ENCODE peak calls at places on chromosomes 2 and 18, in nine cellular contexts. One of them, this sample, is unnamed.

GRCh38 chr2:140177081-140177480 is 1396.9 kb upstream of the NXPH2 start:
- DNase-seq in A549: no peak
- DNase-seq in K562: no peak
- DNase-seq in endothelial cell of umbilical vein: no peak
- DNase-seq in GM12878: no peak
- DNase-seq in HepG2: no peak
- DNase-seq in HCT116: no peak
- DNase-seq in SK-N-SH: no peak
- DNase-seq in H1: no peak
- DNase-seq in this sample: no peak

GRCh38 chr18:61993831-61994230 is 101.0 kb upstream of the RNF152 start:
- DNase-seq in A549: no peak
- DNase-seq in K562: no peak
- DNase-seq in endothelial cell of umbilical vein: no peak
- DNase-seq in GM12878: no peak
- DNase-seq in HepG2: no peak
- DNase-seq in HCT116: no peak
- DNase-seq in SK-N-SH: no peak
- DNase-seq in H1: no peak
- DNase-seq in this sample: no peak

GRCh38 chr2:106885981-106886915 is at the start of gene ST6GAL2:
- DNase-seq in A549: peak
- DNase-seq in K562: no peak
- DNase-seq in endothelial cell of umbilical vein: no peak
- DNase-seq in GM12878: no peak
- DNase-seq in HepG2: no peak
- DNase-seq in HCT116: no peak
- DNase-seq in SK-N-SH: peak
- DNase-seq in H1: peak
- DNase-seq in this sample: no peak

GRCh38 chr18:63829886-63830285 is 54.7 kb downstream of the SERPINB7 start:
- DNase-seq in A549: no peak
- DNase-seq in K562: no peak
- DNase-seq in endothelial cell of umbilical vein: no peak
- DNase-seq in GM12878: no peak
- DNase-seq in HepG2: no peak
- DNase-seq in HCT116: no peak
- DNase-seq in SK-N-SH: no peak
- DNase-seq in H1: no peak
- DNase-seq in this sample: no peak

GRCh38 chr2:195543063-195543462 is 114.0 kb upstream of the SLC39A10 start:
- DNase-seq in A549: no peak
- DNase-seq in K562: no peak
- DNase-seq in endothelial cell of umbilical vein: no peak
- DNase-seq in GM12878: no peak
- DNase-seq in HepG2: no peak
- DNase-seq in HCT116: no peak
- DNase-seq in SK-N-SH: no peak
- DNase-seq in H1: no peak
- DNase-seq in this sample: peak

GRCh38 chr2:233690444-233690843 is 2.2 kb upstream of the UGT1A6 start:
- DNase-seq in A549: peak
- DNase-seq in K562: no peak
- DNase-seq in endothelial cell of umbilical vein: peak
- DNase-seq in GM12878: no peak
- DNase-seq in HepG2: no peak
- DNase-seq in HCT116: no peak
- DNase-seq in SK-N-SH: no peak
- DNase-seq in H1: no peak
- DNase-seq in this sample: no peak

GRCh38 chr2:53403836-53404413 is 363.7 kb upstream of the CHAC2 start:
- DNase-seq in A549: peak
- DNase-seq in K562: no peak
- DNase-seq in endothelial cell of umbilical vein: no peak
- DNase-seq in GM12878: no peak
- DNase-seq in HepG2: no peak
- DNase-seq in HCT116: peak
- DNase-seq in SK-N-SH: no peak
- DNase-seq in H1: no peak
- DNase-seq in this sample: peak

GRCh38 chr2:158011055-158011771 is 90.5 kb upstream of the UPP2 start:
- DNase-seq in A549: no peak
- DNase-seq in K562: no peak
- DNase-seq in endothelial cell of umbilical vein: peak
- DNase-seq in GM12878: no peak
- DNase-seq in HepG2: no peak
- DNase-seq in HCT116: no peak
- DNase-seq in SK-N-SH: no peak
- DNase-seq in H1: no peak
- DNase-seq in this sample: no peak

GRCh38 chr2:236689393-236689700 is 119.7 kb downstream of the ACKR3 start:
- DNase-seq in A549: no peak
- DNase-seq in K562: no peak
- DNase-seq in endothelial cell of umbilical vein: no peak
- DNase-seq in GM12878: no peak
- DNase-seq in HepG2: no peak
- DNase-seq in HCT116: no peak
- DNase-seq in SK-N-SH: no peak
- DNase-seq in H1: no peak
- DNase-seq in this sample: no peak

GRCh38 chr2:176677746-176678145 is 408.5 kb downstream of the MTX2 start:
- DNase-seq in A549: no peak
- DNase-seq in K562: no peak
- DNase-seq in endothelial cell of umbilical vein: no peak
- DNase-seq in GM12878: no peak
- DNase-seq in HepG2: no peak
- DNase-seq in HCT116: no peak
- DNase-seq in SK-N-SH: no peak
- DNase-seq in H1: no peak
- DNase-seq in this sample: no peak

GRCh38 chr2:172329404-172330059 is 97.9 kb upstream of the ITGA6 start:
- DNase-seq in A549: no peak
- DNase-seq in K562: no peak
- DNase-seq in endothelial cell of umbilical vein: peak
- DNase-seq in GM12878: no peak
- DNase-seq in HepG2: no peak
- DNase-seq in HCT116: no peak
- DNase-seq in SK-N-SH: no peak
- DNase-seq in H1: no peak
- DNase-seq in this sample: no peak

GRCh38 chr2:118750959-118751565 is 96.4 kb downstream of the EN1 start:
- DNase-seq in A549: no peak
- DNase-seq in K562: peak
- DNase-seq in endothelial cell of umbilical vein: no peak
- DNase-seq in GM12878: no peak
- DNase-seq in HepG2: no peak
- DNase-seq in HCT116: no peak
- DNase-seq in SK-N-SH: no peak
- DNase-seq in H1: no peak
- DNase-seq in this sample: no peak

GRCh38 chr2:241302759-241303651 is 12.5 kb downstream of the HDLBP start:
- DNase-seq in A549: no peak
- DNase-seq in K562: peak
- DNase-seq in endothelial cell of umbilical vein: no peak
- DNase-seq in GM12878: no peak
- DNase-seq in HepG2: no peak
- DNase-seq in HCT116: no peak
- DNase-seq in SK-N-SH: peak
- DNase-seq in H1: no peak
- DNase-seq in this sample: no peak

DNA sequence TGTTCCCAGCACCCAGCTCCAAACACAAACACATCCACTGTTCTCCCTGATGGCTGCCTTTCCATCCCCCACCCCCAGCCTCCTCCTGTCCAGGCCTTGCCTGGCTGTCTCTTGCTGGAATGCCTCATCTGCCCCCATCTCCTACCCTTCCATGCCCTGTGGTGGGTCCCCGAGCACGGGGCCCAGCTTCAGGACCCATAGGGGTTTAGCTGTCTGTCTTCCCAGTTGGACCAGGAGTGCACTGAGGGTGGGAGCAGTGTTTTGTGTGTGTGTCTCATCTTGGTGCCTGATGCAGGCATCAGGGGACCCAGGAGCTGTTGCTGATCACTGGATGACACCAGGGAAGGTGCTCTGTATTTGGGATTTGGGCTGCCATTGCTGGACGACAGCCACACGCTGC is 34.5 kb downstream of the GLI2 start:
- DNase-seq in A549: no peak
- DNase-seq in K562: no peak
- DNase-seq in endothelial cell of umbilical vein: no peak
- DNase-seq in GM12878: no peak
- DNase-seq in HepG2: no peak
- DNase-seq in HCT116: no peak
- DNase-seq in SK-N-SH: no peak
- DNase-seq in H1: no peak
- DNase-seq in this sample: no peak
- TF ChIP-seq MAX in A549: no peak
- TF ChIP-seq MAX in K562: no peak
- TF ChIP-seq MAX in endothelial cell of umbilical vein: no peak
- TF ChIP-seq MAX in GM12878: no peak
- TF ChIP-seq MAX in HepG2: no peak
- TF ChIP-seq MAX in HCT116: no peak
- TF ChIP-seq MAX in SK-N-SH: no peak
- TF ChIP-seq MAX in H1: no peak
- TF ChIP-seq MAX in this sample: no peak

GRCh38 chr18:55509631-55510372 is 78.2 kb downstream of the TCF4 start:
- DNase-seq in A549: no peak
- DNase-seq in K562: peak
- DNase-seq in endothelial cell of umbilical vein: peak
- DNase-seq in GM12878: peak
- DNase-seq in HepG2: no peak
- DNase-seq in HCT116: no peak
- DNase-seq in SK-N-SH: no peak
- DNase-seq in H1: no peak
- DNase-seq in this sample: no peak
- H3K4me3 ChIP-seq in A549: no peak
- H3K4me3 ChIP-seq in K562: no peak
- H3K4me3 ChIP-seq in endothelial cell of umbilical vein: peak
- H3K4me3 ChIP-seq in GM12878: peak
- H3K4me3 ChIP-seq in HepG2: no peak
- H3K4me3 ChIP-seq in HCT116: no peak
- H3K4me3 ChIP-seq in SK-N-SH: peak
- H3K4me3 ChIP-seq in H1: no peak
- H3K4me3 ChIP-seq in this sample: no peak

DNA sequence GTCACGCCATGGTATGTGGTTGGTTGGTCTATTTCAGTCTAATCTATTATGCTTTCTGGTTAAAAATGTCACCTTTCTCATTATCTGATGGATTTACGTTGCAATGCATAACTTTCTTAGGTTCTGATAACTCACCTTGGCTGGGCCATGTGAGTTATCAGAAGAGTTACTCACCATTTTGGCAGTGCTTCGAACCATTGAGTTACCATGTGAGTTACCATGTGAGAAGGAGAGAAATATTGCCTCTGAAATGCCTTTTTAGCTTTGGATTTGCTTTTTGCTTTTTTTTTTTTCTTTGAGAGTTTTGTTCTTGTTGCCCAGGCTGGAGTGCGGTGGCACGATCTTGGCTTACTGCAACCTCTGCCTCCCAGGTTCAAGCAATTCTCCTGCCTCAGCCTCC is 1.6 kb downstream of the SMARCAL1 start:
- DNase-seq in A549: no peak
- DNase-seq in K562: peak
- DNase-seq in endothelial cell of umbilical vein: no peak
- DNase-seq in GM12878: no peak
- DNase-seq in HepG2: no peak
- DNase-seq in HCT116: no peak
- DNase-seq in SK-N-SH: no peak
- DNase-seq in H1: no peak
- DNase-seq in this sample: no peak
- TF ChIP-seq MAX in A549: no peak
- TF ChIP-seq MAX in K562: no peak
- TF ChIP-seq MAX in endothelial cell of umbilical vein: no peak
- TF ChIP-seq MAX in GM12878: no peak
- TF ChIP-seq MAX in HepG2: no peak
- TF ChIP-seq MAX in HCT116: no peak
- TF ChIP-seq MAX in SK-N-SH: no peak
- TF ChIP-seq MAX in H1: no peak
- TF ChIP-seq MAX in this sample: no peak

DNA sequence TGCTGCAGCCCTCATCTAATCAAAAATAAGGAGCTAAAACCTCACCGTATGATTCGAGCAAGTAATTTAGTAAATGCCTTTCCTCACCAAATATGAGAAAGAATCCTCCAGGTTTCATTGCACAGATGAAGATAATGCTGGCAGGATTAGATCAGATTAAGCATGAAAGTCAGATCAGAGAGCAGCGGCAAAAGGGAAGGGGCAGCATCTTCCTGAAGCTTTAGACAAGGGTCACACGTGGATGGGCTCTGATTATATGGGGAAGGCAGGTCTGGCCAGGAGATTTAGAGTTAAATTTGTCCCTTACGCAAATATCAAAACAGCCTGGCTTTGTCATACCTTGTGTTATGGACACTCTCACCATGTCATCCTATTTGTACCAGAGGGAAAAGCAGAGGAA is 196.5 kb upstream of the SIX3 start:
- DNase-seq in A549: no peak
- DNase-seq in K562: no peak
- DNase-seq in endothelial cell of umbilical vein: no peak
- DNase-seq in GM12878: no peak
- DNase-seq in HepG2: no peak
- DNase-seq in HCT116: no peak
- DNase-seq in SK-N-SH: no peak
- DNase-seq in H1: no peak
- DNase-seq in this sample: no peak
- H3K4me3 ChIP-seq in A549: no peak
- H3K4me3 ChIP-seq in K562: no peak
- H3K4me3 ChIP-seq in endothelial cell of umbilical vein: no peak
- H3K4me3 ChIP-seq in GM12878: no peak
- H3K4me3 ChIP-seq in HepG2: no peak
- H3K4me3 ChIP-seq in HCT116: no peak
- H3K4me3 ChIP-seq in SK-N-SH: no peak
- H3K4me3 ChIP-seq in H1: no peak
- H3K4me3 ChIP-seq in this sample: no peak

GRCh38 chr2:238789317-238789806 is 58.5 kb upstream of the TWIST2 start:
- DNase-seq in A549: no peak
- DNase-seq in K562: no peak
- DNase-seq in endothelial cell of umbilical vein: no peak
- DNase-seq in GM12878: no peak
- DNase-seq in HepG2: no peak
- DNase-seq in HCT116: no peak
- DNase-seq in SK-N-SH: no peak
- DNase-seq in H1: no peak
- DNase-seq in this sample: no peak

GRCh38 chr2:238791345-238791744 is 56.5 kb upstream of the TWIST2 start:
- DNase-seq in A549: no peak
- DNase-seq in K562: no peak
- DNase-seq in endothelial cell of umbilical vein: no peak
- DNase-seq in GM12878: no peak
- DNase-seq in HepG2: no peak
- DNase-seq in HCT116: no peak
- DNase-seq in SK-N-SH: no peak
- DNase-seq in H1: no peak
- DNase-seq in this sample: no peak

GRCh38 chr2:238790126-238790820 is 57.6 kb upstream of the TWIST2 start:
- DNase-seq in A549: no peak
- DNase-seq in K562: no peak
- DNase-seq in endothelial cell of umbilical vein: no peak
- DNase-seq in GM12878: no peak
- DNase-seq in HepG2: no peak
- DNase-seq in HCT116: no peak
- DNase-seq in SK-N-SH: no peak
- DNase-seq in H1: no peak
- DNase-seq in this sample: no peak

GRCh38 chr2:238793351-238793750 is 54.5 kb upstream of the TWIST2 start:
- DNase-seq in A549: no peak
- DNase-seq in K562: no peak
- DNase-seq in endothelial cell of umbilical vein: no peak
- DNase-seq in GM12878: no peak
- DNase-seq in HepG2: no peak
- DNase-seq in HCT116: no peak
- DNase-seq in SK-N-SH: no peak
- DNase-seq in H1: no peak
- DNase-seq in this sample: no peak

GRCh38 chr2:238790877-238791276 is 57.0 kb upstream of the TWIST2 start:
- DNase-seq in A549: no peak
- DNase-seq in K562: no peak
- DNase-seq in endothelial cell of umbilical vein: no peak
- DNase-seq in GM12878: no peak
- DNase-seq in HepG2: no peak
- DNase-seq in HCT116: no peak
- DNase-seq in SK-N-SH: no peak
- DNase-seq in H1: no peak
- DNase-seq in this sample: no peak
- TF ChIP-seq MAX in A549: no peak
- TF ChIP-seq MAX in K562: no peak
- TF ChIP-seq MAX in endothelial cell of umbilical vein: no peak
- TF ChIP-seq MAX in GM12878: no peak
- TF ChIP-seq MAX in HepG2: no peak
- TF ChIP-seq MAX in HCT116: no peak
- TF ChIP-seq MAX in SK-N-SH: no peak
- TF ChIP-seq MAX in H1: no peak
- TF ChIP-seq MAX in this sample: no peak